ENCODE peak calls at places on chromosomes 16 and 17, in four cellular contexts. One of them, this sample, is unnamed.

GRCh38 chr17:82941021-82942001 is 101.5 kb upstream of the ZNF750 start:
- DNase-seq in A549: no peak
- DNase-seq in GM12878: no peak
- DNase-seq in endothelial cell of umbilical vein: no peak
- DNase-seq in this sample: no peak

GRCh38 chr17:10631048-10631700 is 25.9 kb downstream of the MYH3 start:
- DNase-seq in A549: peak; percentile 43
- DNase-seq in GM12878: no peak
- DNase-seq in endothelial cell of umbilical vein: peak; percentile 26
- DNase-seq in this sample: peak; percentile 36

GRCh38 chr17:77100009-77100408 is 40.8 kb upstream of the SEC14L1 start:
- DNase-seq in A549: no peak
- DNase-seq in GM12878: no peak
- DNase-seq in endothelial cell of umbilical vein: no peak
- DNase-seq in this sample: peak; percentile 20

GRCh38 chr16:75455677-75456076 is 8.8 kb downstream of the TMEM170A start:
- DNase-seq in A549: no peak
- DNase-seq in GM12878: no peak
- DNase-seq in endothelial cell of umbilical vein: no peak
- DNase-seq in this sample: no peak

GRCh38 chr17:16933317-16934132 is 38.4 kb downstream of the TNFRSF13B start:
- DNase-seq in A549: no peak
- DNase-seq in GM12878: no peak
- DNase-seq in endothelial cell of umbilical vein: no peak
- DNase-seq in this sample: no peak

GRCh38 chr17:18380471-18381157 is 3.0 kb downstream of the EVPLL start:
- DNase-seq in A549: no peak
- DNase-seq in GM12878: no peak
- DNase-seq in endothelial cell of umbilical vein: no peak
- DNase-seq in this sample: no peak

GRCh38 chr16:58501242-58502131 is 1.5 kb downstream of the NDRG4 start:
- DNase-seq in A549: no peak
- DNase-seq in GM12878: no peak
- DNase-seq in endothelial cell of umbilical vein: no peak
- DNase-seq in this sample: no peak

GRCh38 chr17:56274491-56274890 is 121.2 kb downstream of the ANKFN1 start:
- DNase-seq in A549: no peak
- DNase-seq in GM12878: no peak
- DNase-seq in endothelial cell of umbilical vein: no peak
- DNase-seq in this sample: no peak

GRCh38 chr17:82267575-82268379 is 5.7 kb downstream of the CSNK1D start:
- DNase-seq in A549: peak; percentile 94
- DNase-seq in GM12878: no peak
- DNase-seq in endothelial cell of umbilical vein: peak; percentile 82
- DNase-seq in this sample: peak; percentile 78

GRCh38 chr16:89422527-89422904 is 67.8 kb downstream of the ANKRD11 start:
- DNase-seq in A549: no peak
- DNase-seq in GM12878: peak; percentile 85
- DNase-seq in endothelial cell of umbilical vein: peak; percentile 75
- DNase-seq in this sample: no peak

GRCh38 chr17:72135546-72136325 is 14.9 kb downstream of the SOX9 start:
- DNase-seq in A549: no peak
- DNase-seq in GM12878: no peak
- DNase-seq in endothelial cell of umbilical vein: no peak
- DNase-seq in this sample: no peak

GRCh38 chr16:57348361-57348760 is 10.2 kb upstream of the CCL22 start:
- DNase-seq in A549: no peak
- DNase-seq in GM12878: no peak
- DNase-seq in endothelial cell of umbilical vein: no peak
- DNase-seq in this sample: no peak

GRCh38 chr16:89268987-89269735 is 51.7 kb downstream of the ZNF778 start:
- DNase-seq in A549: no peak
- DNase-seq in GM12878: no peak
- DNase-seq in endothelial cell of umbilical vein: no peak
- DNase-seq in this sample: peak; percentile 76

GRCh38 chr17:334974-335481 is 17.6 kb downstream of the RPH3AL start:
- DNase-seq in A549: no peak
- DNase-seq in GM12878: no peak
- DNase-seq in endothelial cell of umbilical vein: no peak
- DNase-seq in this sample: no peak

GRCh38 chr17:19247423-19247822 is 10.3 kb downstream of the EPN2 start:
- DNase-seq in A549: no peak
- DNase-seq in GM12878: no peak
- DNase-seq in endothelial cell of umbilical vein: no peak
- DNase-seq in this sample: no peak

GRCh38 chr17:76775021-76775420 is 37.1 kb downstream of the MFSD11 start:
- DNase-seq in A549: no peak
- DNase-seq in GM12878: no peak
- DNase-seq in endothelial cell of umbilical vein: no peak
- DNase-seq in this sample: no peak

GRCh38 chr16:20789130-20789529 is 17.1 kb downstream of the ERI2 start:
- DNase-seq in A549: no peak
- DNase-seq in GM12878: no peak
- DNase-seq in endothelial cell of umbilical vein: no peak
- DNase-seq in this sample: no peak

DNA sequence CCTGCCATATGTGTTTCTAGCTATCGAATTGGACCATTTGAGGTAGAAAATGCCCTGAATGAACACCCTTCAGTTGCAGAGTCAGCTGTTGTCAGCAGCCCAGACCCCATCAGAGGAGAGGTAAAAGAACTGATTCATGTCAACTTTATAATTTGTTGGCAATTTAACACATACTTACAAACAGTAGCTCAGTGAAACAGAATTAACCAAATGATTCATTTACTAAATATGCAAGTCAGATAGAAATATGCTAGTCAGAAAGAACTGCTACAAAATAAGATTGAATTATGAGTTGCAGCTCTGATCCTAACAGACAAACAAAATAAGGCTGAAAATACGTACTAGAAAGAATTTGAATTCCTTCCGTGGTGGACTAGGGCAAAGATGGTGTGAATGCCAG is 14.1 kb downstream of the ERI2 start:
- DNase-seq in A549: no peak
- DNase-seq in GM12878: no peak
- DNase-seq in endothelial cell of umbilical vein: no peak
- DNase-seq in this sample: no peak
- TF ChIP-seq MYC in A549: no peak
- TF ChIP-seq MYC in GM12878: no peak
- TF ChIP-seq MYC in endothelial cell of umbilical vein: no peak
- TF ChIP-seq MYC in this sample: no peak

GRCh38 chr16:49588061-49588460 is 214.5 kb downstream of the C16orf78 start:
- DNase-seq in A549: no peak
- DNase-seq in GM12878: no peak
- DNase-seq in endothelial cell of umbilical vein: no peak
- DNase-seq in this sample: no peak

GRCh38 chr16:49585143-49585542 is 211.5 kb downstream of the C16orf78 start:
- DNase-seq in A549: no peak
- DNase-seq in GM12878: no peak
- DNase-seq in endothelial cell of umbilical vein: no peak
- DNase-seq in this sample: no peak

GRCh38 chr16:49587511-49587910 is 213.9 kb downstream of the C16orf78 start:
- DNase-seq in A549: no peak
- DNase-seq in GM12878: no peak
- DNase-seq in endothelial cell of umbilical vein: no peak
- DNase-seq in this sample: no peak

GRCh38 chr16:49587051-49587450 is 213.4 kb downstream of the C16orf78 start:
- DNase-seq in A549: no peak
- DNase-seq in GM12878: no peak
- DNase-seq in endothelial cell of umbilical vein: no peak
- DNase-seq in this sample: no peak

DNA sequence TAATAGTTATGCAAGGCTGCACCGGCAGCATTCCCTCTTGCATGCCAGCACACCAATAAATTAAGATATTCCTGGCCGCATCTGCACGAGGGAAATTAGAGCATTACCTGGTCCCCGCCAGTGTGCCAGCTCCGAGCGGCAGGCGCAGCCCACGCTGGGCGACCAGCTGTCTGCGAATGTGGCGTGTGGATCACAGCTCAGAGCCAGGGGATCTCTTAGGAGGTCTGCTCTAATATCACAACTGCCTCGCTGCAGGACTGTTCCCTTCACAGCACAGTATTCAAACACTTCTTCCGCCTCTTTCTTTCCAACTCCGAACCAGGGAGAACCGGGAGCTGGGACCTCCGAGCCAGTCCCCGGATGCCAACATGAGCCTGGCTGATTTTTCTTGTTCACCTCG is 212.9 kb downstream of the C16orf78 start:
- DNase-seq in A549: no peak
- DNase-seq in GM12878: no peak
- DNase-seq in endothelial cell of umbilical vein: no peak
- DNase-seq in this sample: no peak
- TF ChIP-seq MYC in A549: no peak
- TF ChIP-seq MYC in GM12878: no peak
- TF ChIP-seq MYC in endothelial cell of umbilical vein: no peak
- TF ChIP-seq MYC in this sample: no peak

GRCh38 chr17:20989991-20990855 is 52.6 kb downstream of the USP22 start:
- DNase-seq in A549: no peak
- DNase-seq in GM12878: no peak
- DNase-seq in endothelial cell of umbilical vein: no peak
- DNase-seq in this sample: no peak
- TF ChIP-seq MYC in A549: no peak
- TF ChIP-seq MYC in GM12878: no peak
- TF ChIP-seq MYC in endothelial cell of umbilical vein: no peak
- TF ChIP-seq MYC in this sample: no peak

GRCh38 chr17:78146471-78146869 is 285 bp downstream of the C17orf99 start:
- DNase-seq in A549: no peak
- DNase-seq in GM12878: no peak
- DNase-seq in endothelial cell of umbilical vein: no peak
- DNase-seq in this sample: no peak

GRCh38 chr17:78143214-78144145 is 2.7 kb upstream of the C17orf99 start:
- DNase-seq in A549: no peak
- DNase-seq in GM12878: no peak
- DNase-seq in endothelial cell of umbilical vein: no peak
- DNase-seq in this sample: no peak

GRCh38 chr17:78142113-78142861 is 3.9 kb upstream of the C17orf99 start:
- DNase-seq in A549: peak; percentile 85
- DNase-seq in GM12878: no peak
- DNase-seq in endothelial cell of umbilical vein: no peak
- DNase-seq in this sample: no peak

GRCh38 chr17:78144736-78145641 is 1.2 kb upstream of the C17orf99 start:
- DNase-seq in A549: no peak
- DNase-seq in GM12878: no peak
- DNase-seq in endothelial cell of umbilical vein: no peak
- DNase-seq in this sample: no peak

DNA sequence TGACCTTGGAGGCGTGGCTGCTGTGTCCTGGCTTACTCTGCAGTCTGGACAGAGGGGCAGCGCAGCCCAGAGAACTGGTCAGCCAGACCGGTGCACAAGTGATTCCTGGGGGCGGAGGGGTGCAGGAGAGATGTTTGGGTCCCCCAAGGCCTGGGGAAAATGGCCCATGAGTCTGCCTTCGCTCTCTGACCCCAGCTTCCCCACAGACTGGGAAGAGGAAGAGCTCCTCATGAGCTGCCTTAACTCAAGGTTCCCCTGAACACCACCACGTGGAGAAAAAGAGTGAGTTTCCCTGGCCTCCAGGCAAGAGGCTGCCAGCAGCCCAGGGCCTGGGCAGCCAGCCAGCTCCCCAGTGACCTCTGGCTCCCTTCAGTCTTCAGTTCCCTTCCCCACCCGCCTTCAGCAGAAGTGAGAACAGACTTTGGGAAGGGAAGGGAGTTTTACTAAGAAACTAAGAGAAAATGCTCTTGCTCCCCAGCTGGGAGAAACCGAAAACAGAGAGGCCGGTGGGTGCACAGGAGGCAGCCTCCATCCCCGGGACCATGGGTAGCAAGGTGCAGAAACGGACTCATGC is 2.0 kb upstream of the C17orf99 start:
- DNase-seq in A549: no peak
- DNase-seq in GM12878: no peak
- DNase-seq in endothelial cell of umbilical vein: peak; percentile 79
- DNase-seq in this sample: peak; percentile 73
- TF ChIP-seq MYC in A549: no peak
- TF ChIP-seq MYC in GM12878: no peak
- TF ChIP-seq MYC in endothelial cell of umbilical vein: no peak
- TF ChIP-seq MYC in this sample: no peak

GRCh38 chr16:54050281-54051210 is 236.0 kb downstream of the IRX3 start:
- DNase-seq in A549: no peak
- DNase-seq in GM12878: no peak
- DNase-seq in endothelial cell of umbilical vein: no peak
- DNase-seq in this sample: peak; percentile 99
- TF ChIP-seq MYC in A549: no peak
- TF ChIP-seq MYC in GM12878: no peak
- TF ChIP-seq MYC in endothelial cell of umbilical vein: no peak
- TF ChIP-seq MYC in this sample: peak; percentile 46

DNA sequence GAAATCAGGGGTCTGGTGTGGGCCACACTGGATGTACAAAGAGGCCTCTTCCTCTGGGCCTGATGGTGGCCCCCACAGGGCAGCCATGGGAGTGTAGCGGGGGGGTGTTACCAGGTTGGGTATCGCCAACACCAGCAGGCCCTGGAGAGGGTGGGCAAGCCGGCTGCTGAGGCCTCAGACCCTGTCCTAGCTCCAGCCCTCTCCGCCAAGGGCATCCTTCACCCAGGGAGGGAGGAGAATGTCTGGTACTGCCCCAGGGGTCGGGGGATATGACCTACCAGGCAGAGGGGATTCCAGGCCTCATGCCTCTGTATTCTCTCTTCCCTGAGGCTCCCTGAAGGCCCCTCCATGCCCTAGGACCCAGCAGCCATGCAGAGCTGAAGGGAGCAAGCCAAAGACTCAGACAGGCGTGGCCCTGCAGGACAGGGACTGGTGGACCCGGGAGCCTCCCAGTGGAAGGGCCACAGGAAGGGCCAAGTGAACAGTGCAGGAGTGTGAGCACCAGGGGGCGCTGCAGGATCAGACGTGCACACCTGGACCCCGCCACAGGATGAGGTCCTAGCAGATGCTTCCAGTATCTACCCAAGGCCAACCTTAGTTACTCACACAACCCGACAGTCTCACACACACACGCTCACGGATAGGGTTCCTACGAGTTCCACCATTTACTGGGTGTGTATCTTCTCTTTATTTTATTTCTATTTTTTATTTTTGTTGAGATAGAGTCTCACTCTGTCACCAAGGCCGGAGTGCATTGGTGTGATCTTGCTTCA is 10.9 kb upstream of the CES4A start:
- DNase-seq in A549: peak; percentile 91
- DNase-seq in GM12878: peak; percentile 21
- DNase-seq in endothelial cell of umbilical vein: peak; percentile 60
- DNase-seq in this sample: peak; percentile 87
- TF ChIP-seq MYC in A549: no peak
- TF ChIP-seq MYC in GM12878: no peak
- TF ChIP-seq MYC in endothelial cell of umbilical vein: no peak
- TF ChIP-seq MYC in this sample: no peak

DNA sequence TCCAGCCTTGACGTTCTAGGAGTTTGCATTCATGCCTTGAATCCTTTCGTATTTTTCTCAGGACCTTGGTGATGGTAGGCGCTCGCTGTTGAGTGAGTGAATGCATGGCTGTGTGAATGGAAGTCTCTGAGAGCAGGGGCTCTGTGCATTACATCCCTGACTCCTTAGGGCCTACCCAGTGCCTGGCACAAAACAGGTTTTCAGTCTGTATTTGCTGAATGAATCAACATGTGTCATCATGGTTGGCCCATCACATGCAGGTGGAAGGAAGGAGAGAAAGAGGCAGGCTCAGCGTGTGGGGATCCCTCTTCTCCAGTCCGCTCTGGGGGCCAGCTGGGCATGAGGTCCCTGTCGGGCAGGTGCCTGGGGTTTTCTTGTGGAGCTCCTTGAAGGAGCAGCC is 8.7 kb downstream of the RAP1GAP2 start:
- DNase-seq in A549: no peak
- DNase-seq in GM12878: no peak
- DNase-seq in endothelial cell of umbilical vein: no peak
- DNase-seq in this sample: no peak
- TF ChIP-seq MYC in A549: no peak
- TF ChIP-seq MYC in GM12878: no peak
- TF ChIP-seq MYC in endothelial cell of umbilical vein: no peak
- TF ChIP-seq MYC in this sample: no peak